ENCODE peak calls at places on chromosomes 11 and 22, in eight cellular contexts. P, U, C, X, W, K, G and V are unnamed samples.

GRCh38 chr11:67605231-67606011 is 1.3 kb upstream of the NDUFV1 start:
- DNase-seq in W (peak; percentile 92), C (no peak), K (no peak), X (no peak), P (no peak), G (no peak), U (no peak), V (no peak)

GRCh38 chr11:33732176-33732575 is 4.0 kb downstream of the CD59 start:
- DNase-seq in G (no peak), X (no peak), C (no peak), P (no peak), K (no peak), W (no peak), U (no peak), V (no peak)

GRCh38 chr22:41885116-41885515 is 29.8 kb downstream of the SHISA8 start:
- DNase-seq in W (no peak), C (no peak), P (no peak), K (no peak), X (no peak), U (no peak), G (no peak), V (peak; percentile 79)

GRCh38 chr11:13279487-13279834 is 1.9 kb downstream of the BMAL1 start:
- DNase-seq in C (no peak), G (no peak), P (no peak), X (no peak), K (no peak), W (no peak), U (no peak), V (no peak)

GRCh38 chr22:31952459-31952858 is 8.1 kb downstream of the YWHAH start:
- DNase-seq in X (no peak), U (no peak), C (peak; percentile 79), W (no peak), G (no peak), K (no peak), P (no peak), V (peak; percentile 76)

GRCh38 chr11:127074151-127074761 is 73.7 kb upstream of the KIRREL3 start:
- DNase-seq in U (no peak), X (no peak), K (no peak), C (peak; percentile 56), W (peak; percentile 56), G (no peak), P (no peak), V (peak; percentile 45)

GRCh38 chr11:83990160-83990733 is 704.1 kb upstream of the CCDC90B start:
- DNase-seq in K (no peak), W (no peak), G (no peak), X (no peak), U (no peak), C (no peak), P (no peak), V (no peak)

GRCh38 chr22:43889366-43890253 is 2.2 kb downstream of the PNPLA5 start:
- DNase-seq in G (peak; percentile 31), W (peak; percentile 40), X (no peak), U (no peak), K (peak; percentile 24), P (no peak), C (peak; percentile 21), V (no peak)

GRCh38 chr11:115715371-115715770 is 211.2 kb upstream of the CADM1 start:
- DNase-seq in K (no peak), P (no peak), X (no peak), C (no peak), G (no peak), U (no peak), W (no peak), V (no peak)

GRCh38 chr11:75500742-75501141 is 25.0 kb downstream of the GDPD5 start:
- DNase-seq in P (no peak), X (no peak), G (no peak), U (no peak), W (no peak), C (peak; percentile 59), K (no peak), V (no peak)

GRCh38 chr11:92810423-92810822 is 159.0 kb upstream of the MTNR1B start:
- DNase-seq in X (no peak), W (no peak), K (no peak), U (no peak), P (no peak), C (no peak), G (no peak), V (no peak)

GRCh38 chr11:63882555-63883242 is 34.3 kb downstream of the RCOR2 start:
- DNase-seq in C (no peak), W (peak; percentile 52), G (no peak), X (no peak), P (no peak), K (no peak), U (peak; percentile 44), V (no peak)

GRCh38 chr11:94400839-94401772 is at the start of gene GPR83:
- DNase-seq in G (no peak), X (no peak), C (peak; percentile 23), W (peak; percentile 75), U (no peak), P (no peak), K (no peak), V (no peak)

GRCh38 chr11:47177229-47177845 is 658 bp upstream of the ARFGAP2 start:
- DNase-seq in C (peak; percentile 73), U (peak; percentile 78), X (peak; percentile 68), G (no peak), P (peak; percentile 65), K (no peak), W (peak; percentile 85), V (no peak)

DNA sequence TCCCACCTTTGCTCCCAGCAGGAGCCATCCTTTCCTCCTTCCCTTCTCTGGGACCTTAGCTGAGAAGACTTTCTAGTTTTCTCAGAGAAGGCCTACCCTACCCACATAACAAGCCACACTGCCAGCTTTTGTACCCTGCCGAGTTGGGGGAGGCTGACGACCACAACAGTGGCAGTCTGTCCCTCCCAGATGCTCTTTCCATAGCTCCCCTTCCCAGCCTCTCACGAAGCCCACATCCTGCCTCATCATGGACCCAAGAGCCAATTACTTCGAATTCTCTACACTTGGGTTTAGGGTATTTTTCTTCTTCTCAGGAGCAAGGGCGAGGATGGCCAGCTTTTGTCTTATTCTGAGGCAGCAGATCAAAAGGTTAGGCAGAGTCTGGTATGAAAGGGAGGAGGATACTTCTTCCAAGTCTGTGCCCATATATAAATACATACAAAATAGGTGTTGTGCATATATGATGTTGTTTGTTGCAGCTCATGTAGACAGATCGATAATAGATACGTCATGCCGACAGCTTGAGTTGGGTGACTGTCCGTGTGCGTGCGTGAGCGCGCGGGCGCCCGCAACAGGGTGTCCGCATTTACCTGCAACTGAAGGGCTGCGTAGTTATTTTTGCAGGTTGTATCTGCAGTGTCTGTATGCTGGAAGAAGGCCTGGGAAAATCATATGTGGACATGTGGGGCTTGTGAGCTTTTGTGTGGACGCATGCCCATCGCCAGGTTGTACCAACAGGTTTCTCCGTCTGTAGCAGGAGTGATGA is 846 bp upstream of the NRGN start:
- DNase-seq in W (no peak), U (no peak), G (no peak), X (no peak), C (no peak), P (no peak), K (no peak), V (no peak)
- H3K27me3 ChIP-seq in W (peaks cover 95% of the 10 kb centered on the region), U (no peaks in the 10 kb centered on the region), G (no peaks in the 10 kb centered on the region), X (no peaks in the 10 kb centered on the region), C (no peaks in the 10 kb centered on the region), P (peaks cover 15% of the 10 kb centered on the region), K (peaks cover 9% of the 10 kb centered on the region), V (peaks cover 30% of the 10 kb centered on the region)

GRCh38 chr22:23519442-23520177 is 60.5 kb downstream of the IGLL1 start:
- DNase-seq in C (no peak), G (peak; percentile 39), W (no peak), X (no peak), U (no peak), P (no peak), K (no peak), V (no peak)

GRCh38 chr22:23522642-23523251 is 57.3 kb downstream of the IGLL1 start:
- DNase-seq in W (peak; percentile 42), X (no peak), K (peak; percentile 60), G (no peak), U (no peak), P (no peak), C (no peak), V (no peak)

GRCh38 chr22:23520875-23521441 is 59.1 kb downstream of the IGLL1 start:
- DNase-seq in U (no peak), P (no peak), K (peak; percentile 59), C (no peak), X (no peak), G (peak; percentile 53), W (peak; percentile 45), V (no peak)

GRCh38 chr22:23523746-23524145 is 56.3 kb downstream of the IGLL1 start:
- DNase-seq in K (peak; percentile 25), P (no peak), G (no peak), C (no peak), X (no peak), U (no peak), W (no peak), V (no peak)

GRCh38 chr22:23521442-23522113 is 58.5 kb downstream of the IGLL1 start:
- DNase-seq in K (peak; percentile 94), X (peak; percentile 94), P (peak; percentile 92), G (peak; percentile 94), U (peak; percentile 84), C (peak; percentile 66), W (peak; percentile 99), V (peak; percentile 23)
- TF ChIP-seq CTCF in K (no peak), X (peak; percentile 34), P (no peak), G (peak; percentile 3), U (no peak), C (no peak), W (peak; percentile 29), V (no peak)

DNA sequence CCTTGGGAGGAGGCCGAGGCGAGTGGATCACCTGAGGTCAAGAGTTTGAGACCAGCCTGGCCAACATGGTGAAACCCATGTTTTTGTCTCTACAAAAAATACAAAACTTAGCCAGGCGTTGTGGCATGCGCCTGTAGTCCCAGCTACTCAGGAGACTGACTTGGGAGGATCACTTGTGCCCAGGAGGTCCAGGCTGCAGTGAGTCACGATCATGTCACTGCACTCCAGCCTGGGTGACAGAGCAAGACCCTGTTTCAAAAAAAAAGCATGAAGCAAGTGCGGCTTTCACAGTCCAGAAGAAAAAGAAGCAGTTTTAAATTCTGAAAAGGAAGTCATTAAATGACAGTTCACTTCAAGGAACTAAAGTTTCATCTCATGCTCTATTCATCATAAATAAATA is 7.1 kb upstream of the LTO1 start:
- DNase-seq in P (no peak), K (peak; percentile 21), W (no peak), G (no peak), C (no peak), U (no peak), X (no peak), V (no peak)
- H3K27me3 ChIP-seq in P (peaks cover 4% of the 10 kb centered on the region), K (no peaks in the 10 kb centered on the region), W (peaks cover 13% of the 10 kb centered on the region), G (no peaks in the 10 kb centered on the region), C (no peaks in the 10 kb centered on the region), U (no peaks in the 10 kb centered on the region), X (no peaks in the 10 kb centered on the region), V (no peaks in the 10 kb centered on the region)

GRCh38 chr11:76551400-76551799 is 106.6 kb downstream of the EMSY start:
- DNase-seq in C (no peak), K (no peak), G (no peak), P (no peak), W (no peak), X (no peak), U (no peak), V (no peak)
- TF ChIP-seq CTCF in C (peak; percentile 27), K (no peak), G (peak; percentile 30), P (no peak), W (no peak), X (no peak), U (no peak), V (no peak)